ENCODE peak calls at places on chromosome 6, in six cellular contexts. S is neural progenitor cell, C is GM23338, E is HCT116, L is hepatocyte, N is GM23248. G is an unnamed sample.
A peak's percentile ranks its signal among the peaks of the same experiment; 100 is the strongest.

GRCh38 chr6:139173172-139173571 is 38.3 kb downstream of the HECA start:
- DNase-seq in S (no peak), C (no peak), E (no peak), L (no peak), N (no peak), G (peak; percentile 29)

GRCh38 chr6:147203311-147204059 is 732 bp upstream of the STXBP5 start:
- DNase-seq in S (peak; percentile 88), C (peak; percentile 70), E (peak; percentile 24), L (peak; percentile 92), N (peak; percentile 95), G (peak; percentile 54)

GRCh38 chr6:88301888-88302768 is 136.0 kb upstream of the CNR1 start:
- DNase-seq in S (no peak), C (no peak), E (no peak), L (peak; percentile 6), N (no peak), G (no peak)

GRCh38 chr6:28580484-28580883 is 54.8 kb downstream of the GPX5 start:
- DNase-seq in S (no peak), C (no peak), E (no peak), L (no peak), N (peak; percentile 15), G (peak; percentile 41)

GRCh38 chr6:11538049-11538798 is 675 bp downstream of the TMEM170B start:
- DNase-seq in S (peak; percentile 73), C (peak; percentile 69), E (no peak), L (peak; percentile 63), N (peak; percentile 52), G (no peak)

GRCh38 chr6:110708295-110708965 is 106.8 kb downstream of the CDK19 start:
- DNase-seq in S (no peak), C (peak; percentile 45), E (no peak), L (no peak), N (peak; percentile 73), G (no peak)

GRCh38 chr6:11374036-11375010 is 141.9 kb upstream of the NEDD9 start:
- DNase-seq in S (no peak), C (no peak), E (no peak), L (no peak), N (no peak), G (no peak)

GRCh38 chr6:30326446-30327231 is at the start of gene TRIM39:
- DNase-seq in S (peak; percentile 93), C (peak; percentile 81), E (peak; percentile 59), L (peak; percentile 94), N (peak; percentile 94), G (peak; percentile 73)

DNA sequence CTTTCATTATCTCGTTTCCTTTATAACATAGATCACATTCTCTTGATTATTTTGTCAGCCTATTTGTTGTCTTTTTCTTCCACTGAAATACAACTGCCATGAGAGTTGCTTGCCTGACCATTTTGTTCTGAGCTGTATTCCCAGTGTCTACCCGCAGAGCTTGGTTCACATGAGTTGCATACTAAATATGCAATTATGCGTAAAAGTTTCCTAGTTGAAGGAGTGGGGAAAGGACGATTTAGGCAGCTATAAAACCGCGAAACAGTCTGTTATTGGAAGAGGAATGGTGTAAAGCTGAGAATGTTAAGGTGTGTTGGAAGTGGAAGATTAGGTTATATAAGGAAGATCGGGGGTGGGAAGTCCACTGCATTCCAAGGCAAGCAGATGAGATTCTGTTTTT is 8.8 kb downstream of the TBPL1 start:
- DNase-seq in S (no peak), C (no peak), E (no peak), L (no peak), N (no peak), G (no peak)
- H3K4me1 ChIP-seq in S (peaks cover 19% of the 10 kb centered on the region), C (peaks cover 8% of the 10 kb centered on the region), E (peaks cover under 1% of the 10 kb centered on the region), L (no peaks in the 10 kb centered on the region), N (no peaks in the 10 kb centered on the region), G (peaks cover 5% of the 10 kb centered on the region)

GRCh38 chr6:70375166-70375565 is 38.1 kb upstream of the FAM135A start:
- DNase-seq in S (no peak), C (no peak), E (no peak), L (no peak), N (peak; percentile 61), G (peak; percentile 71)

GRCh38 chr6:70379473-70380013 is 33.8 kb upstream of the FAM135A start:
- DNase-seq in S (no peak), C (no peak), E (no peak), L (no peak), N (no peak), G (no peak)

GRCh38 chr6:70376628-70377027 is 36.7 kb upstream of the FAM135A start:
- DNase-seq in S (no peak), C (no peak), E (no peak), L (no peak), N (no peak), G (no peak)

GRCh38 chr6:70377372-70377771 is 35.9 kb upstream of the FAM135A start:
- DNase-seq in S (no peak), C (no peak), E (no peak), L (no peak), N (no peak), G (no peak)

GRCh38 chr6:70375882-70376281 is 37.4 kb upstream of the FAM135A start:
- DNase-seq in S (peak; percentile 10), C (peak; percentile 74), E (peak; percentile 54), L (no peak), N (peak; percentile 7), G (no peak)
- H3K27ac ChIP-seq in S (no peak overlapping the region), C (no peak overlapping the region), E (no peak overlapping the region), L (no peak overlapping the region), N (no peak overlapping the region), G (no peak overlapping the region)

GRCh38 chr6:13733178-13733851 is 21.7 kb upstream of the RANBP9 start:
- DNase-seq in S (no peak), C (no peak), E (no peak), L (peak; percentile 64), N (peak; percentile 92), G (peak; percentile 76)
- TF ChIP-seq EZH2phosphoT487 in S (no peak), C (no peak), E (no peak), L (no peak), N (no peak), G (no peak)

GRCh38 chr6:137819740-137820139 is 47.3 kb upstream of the TNFAIP3 start:
- DNase-seq in S (no peak), C (no peak), E (no peak), L (no peak), N (no peak), G (no peak)
- H3K4me1 ChIP-seq in S (no peaks in the 10 kb centered on the region), C (no peaks in the 10 kb centered on the region), E (no peaks in the 10 kb centered on the region), L (peaks cover 5% of the 10 kb centered on the region), N (peaks cover 16% of the 10 kb centered on the region), G (peaks cover 10% of the 10 kb centered on the region)

GRCh38 chr6:142726616-142727015 is 218.4 kb downstream of the HIVEP2 start:
- DNase-seq in S (no peak), C (no peak), E (no peak), L (peak; percentile 10), N (no peak), G (no peak)

GRCh38 chr6:142728910-142729481 is 216.0 kb downstream of the HIVEP2 start:
- DNase-seq in S (no peak), C (no peak), E (no peak), L (peak; percentile 8), N (peak; percentile 53), G (no peak)

GRCh38 chr6:142731611-142732010 is 213.4 kb downstream of the HIVEP2 start:
- DNase-seq in S (no peak), C (no peak), E (no peak), L (no peak), N (no peak), G (no peak)

GRCh38 chr6:142728367-142728766 is 216.6 kb downstream of the HIVEP2 start:
- DNase-seq in S (no peak), C (no peak), E (no peak), L (peak; percentile 54), N (no peak), G (no peak)

DNA sequence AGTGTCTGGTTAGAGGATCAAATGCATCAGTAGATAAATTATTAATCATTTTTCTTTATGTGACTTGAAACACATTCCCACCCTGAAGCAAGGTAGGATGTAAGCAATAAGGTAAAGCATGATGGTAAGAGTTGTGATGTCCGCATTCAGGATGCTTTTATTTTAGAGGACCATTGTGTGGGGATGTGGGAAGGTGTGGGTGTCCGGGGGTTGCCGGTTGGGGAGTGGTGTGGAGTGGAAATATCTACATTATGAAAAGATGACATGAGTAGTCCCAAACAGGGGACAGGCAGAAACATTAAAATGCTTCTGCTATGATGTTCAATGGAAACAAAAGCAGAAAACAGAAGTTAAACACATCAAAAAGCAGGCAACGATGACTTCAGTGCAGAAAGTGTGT is 215.4 kb downstream of the HIVEP2 start:
- DNase-seq in S (no peak), C (no peak), E (no peak), L (no peak), N (no peak), G (no peak)
- H3K27ac ChIP-seq in S (no peak overlapping the region), C (no peak overlapping the region), E (no peak overlapping the region), L (no peak overlapping the region), N (no peak overlapping the region), G (no peak overlapping the region)

GRCh38 chr6:129500958-129501381 is 209.0 kb downstream of the ARHGAP18 start:
- DNase-seq in S (peak; percentile 25), C (peak; percentile 59), E (peak; percentile 61), L (no peak), N (peak; percentile 29), G (peak; percentile 49)
- TF ChIP-seq EZH2phosphoT487 in S (no peak), C (no peak), E (no peak), L (no peak), N (no peak), G (no peak)

DNA sequence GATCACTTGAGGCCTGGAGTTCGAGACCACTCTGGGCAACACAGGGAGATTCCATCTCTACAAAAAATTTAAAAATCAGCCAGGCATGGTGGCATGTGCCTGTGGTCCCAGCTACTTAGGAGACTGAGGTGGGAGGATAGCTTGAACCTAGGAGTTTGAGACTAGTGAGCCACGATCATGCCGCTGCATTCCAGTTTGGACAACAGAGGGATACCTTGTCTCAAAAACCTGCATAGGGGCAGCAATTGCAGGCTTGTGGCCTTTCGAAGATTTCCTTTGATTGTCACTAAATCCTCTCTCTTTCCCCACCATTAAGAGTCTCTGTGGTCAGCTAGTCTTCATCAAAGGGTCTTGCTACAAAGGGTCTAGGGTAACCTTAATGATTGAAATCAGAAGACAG is 60.3 kb downstream of the UTRN start:
- DNase-seq in S (no peak), C (no peak), E (no peak), L (no peak), N (no peak), G (no peak)
- H3K4me1 ChIP-seq in S (peaks cover 2% of the 10 kb centered on the region), C (peaks cover 28% of the 10 kb centered on the region), E (peaks cover 61% of the 10 kb centered on the region), L (peaks cover 4% of the 10 kb centered on the region), N (peaks cover 44% of the 10 kb centered on the region), G (peaks cover 46% of the 10 kb centered on the region)

DNA sequence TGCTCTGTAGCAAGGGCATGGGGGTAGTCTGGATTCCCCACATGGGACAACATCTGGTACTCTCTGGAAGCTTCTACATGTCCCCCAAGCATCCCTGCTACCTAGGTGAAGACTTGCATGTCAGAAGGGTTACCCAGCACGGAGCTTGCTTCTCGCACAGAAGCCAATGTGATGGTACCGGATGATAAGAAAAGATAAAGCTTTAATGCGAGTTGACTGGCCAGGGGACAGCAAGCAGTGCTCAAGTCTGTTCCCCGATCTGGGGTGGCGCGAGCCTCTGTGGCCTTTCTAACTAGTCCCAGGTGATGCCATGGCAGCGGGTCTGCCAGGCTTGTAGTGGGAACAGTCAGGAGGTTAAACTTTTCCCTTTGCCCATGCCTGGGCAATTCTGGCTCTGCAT is 70.0 kb upstream of the TIAM2 start:
- DNase-seq in S (no peak), C (no peak), E (no peak), L (no peak), N (no peak), G (no peak)
- H3K27ac ChIP-seq in S (no peak overlapping the region), C (no peak overlapping the region), E (no peak overlapping the region), L (no peak overlapping the region), N (no peak overlapping the region), G (no peak overlapping the region)